ENCODE peak calls at places on chromosome 18, in five cellular contexts. N is body of pancreas, W is A549, G is fibroblast of lung, Y is transverse colon. V is an unnamed sample.

GRCh38 chr18:7585272-7585670 is 18.2 kb downstream of the PTPRM start:
- DNase-seq in N (no peak), W (no peak), G (no peak), Y (no peak), V (no peak)

GRCh38 chr18:48034651-48035555 is 104.4 kb upstream of the SMAD2 start:
- DNase-seq in N (no peak), W (no peak), G (no peak), Y (no peak), V (no peak)

GRCh38 chr18:57523171-57523956 is 63.1 kb downstream of the FECH start:
- DNase-seq in N (no peak), W (no peak), G (no peak), Y (no peak), V (no peak)

GRCh38 chr18:30487962-30488361 is 554.6 kb downstream of the DSC3 start:
- DNase-seq in N (no peak), W (no peak), G (peak; percentile 21), Y (no peak), V (no peak)

GRCh38 chr18:78526923-78527775 is 452.5 kb upstream of the SALL3 start:
- DNase-seq in N (no peak), W (no peak), G (no peak), Y (no peak), V (no peak)

GRCh38 chr18:44896817-44897216 is 216.1 kb downstream of the SETBP1 start:
- DNase-seq in N (peak; percentile 77), W (no peak), G (no peak), Y (no peak), V (no peak)

GRCh38 chr18:44080054-44080453 is 600.6 kb upstream of the SETBP1 start:
- DNase-seq in N (no peak), W (no peak), G (no peak), Y (no peak), V (no peak)

GRCh38 chr18:37662546-37663339 is 97.1 kb upstream of the CELF4 start:
- DNase-seq in N (no peak), W (no peak), G (no peak), Y (no peak), V (no peak)

GRCh38 chr18:11488175-11488574 is 121.2 kb upstream of the SLC35G4 start:
- DNase-seq in N (no peak), W (no peak), G (peak; percentile 19), Y (no peak), V (no peak)

GRCh38 chr18:53426656-53427055 is 797.8 kb downstream of the MBD2 start:
- DNase-seq in N (no peak), W (no peak), G (no peak), Y (no peak), V (no peak)

GRCh38 chr18:70329076-70329475 is 40.2 kb downstream of the SOCS6 start:
- DNase-seq in N (no peak), W (no peak), G (no peak), Y (no peak), V (no peak)

GRCh38 chr18:79916546-79917350 is 34.7 kb downstream of the SLC66A2 start:
- DNase-seq in N (no peak), W (no peak), G (no peak), Y (peak; percentile 3), V (no peak)

GRCh38 chr18:27860701-27861107 is 316.2 kb downstream of the CDH2 start:
- DNase-seq in N (no peak), W (no peak), G (peak; percentile 6), Y (no peak), V (no peak)

GRCh38 chr18:62850619-62851306 is 135.4 kb downstream of the PHLPP1 start:
- DNase-seq in N (no peak), W (no peak), G (peak; percentile 8), Y (no peak), V (no peak)

GRCh38 chr18:58556333-58557012 is 72.4 kb downstream of the ALPK2 start:
- DNase-seq in N (no peak), W (no peak), G (no peak), Y (no peak), V (no peak)

GRCh38 chr18:58554404-58554803 is 74.5 kb downstream of the ALPK2 start:
- DNase-seq in N (no peak), W (no peak), G (no peak), Y (no peak), V (no peak)

GRCh38 chr18:58559427-58560186 is 69.3 kb downstream of the ALPK2 start:
- DNase-seq in N (no peak), W (no peak), G (peak; percentile 47), Y (peak; percentile 33), V (no peak)

GRCh38 chr18:58558514-58558913 is 70.4 kb downstream of the ALPK2 start:
- DNase-seq in N (no peak), W (no peak), G (no peak), Y (no peak), V (no peak)

DNA sequence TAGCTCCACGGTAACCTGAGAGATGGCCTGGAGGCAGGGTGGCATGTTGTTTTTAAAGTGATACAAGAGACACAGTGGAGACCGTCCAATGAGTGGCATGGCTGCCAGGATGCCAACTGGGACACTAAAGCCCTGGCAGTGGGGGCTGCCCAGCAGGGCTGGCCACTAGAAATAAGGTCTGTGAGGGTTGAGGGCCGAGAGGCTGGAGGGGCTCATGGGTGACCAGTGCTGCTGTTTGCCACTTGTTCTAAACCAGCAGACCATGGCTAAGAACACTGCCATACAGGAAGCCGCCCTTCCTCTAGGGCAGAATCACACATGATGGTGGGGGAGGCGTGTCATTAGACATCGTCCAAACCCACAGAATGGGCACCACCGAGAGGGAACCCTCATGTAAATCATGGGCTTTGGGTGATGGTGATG is 71.9 kb downstream of the ALPK2 start:
- DNase-seq in N (no peak), W (no peak), G (no peak), Y (no peak), V (no peak)
- H3K27ac ChIP-seq in N (no peak overlapping the region), W (no peak overlapping the region), G (no peak overlapping the region), Y (no peak overlapping the region), V (no peak overlapping the region)

GRCh38 chr18:24270358-24270936 is 127.2 kb downstream of the OSBPL1A start:
- DNase-seq in N (no peak), W (no peak), G (peak; percentile 15), Y (no peak), V (no peak)

GRCh38 chr18:24268784-24269550 is 128.7 kb downstream of the OSBPL1A start:
- DNase-seq in N (no peak), W (no peak), G (no peak), Y (peak; percentile 16), V (no peak)

GRCh38 chr18:24270937-24271380 is 126.7 kb downstream of the OSBPL1A start:
- DNase-seq in N (no peak), W (no peak), G (peak; percentile 49), Y (no peak), V (no peak)

GRCh38 chr18:24273596-24273995 is 124.0 kb downstream of the OSBPL1A start:
- DNase-seq in N (no peak), W (no peak), G (no peak), Y (peak; percentile 19), V (no peak)

DNA sequence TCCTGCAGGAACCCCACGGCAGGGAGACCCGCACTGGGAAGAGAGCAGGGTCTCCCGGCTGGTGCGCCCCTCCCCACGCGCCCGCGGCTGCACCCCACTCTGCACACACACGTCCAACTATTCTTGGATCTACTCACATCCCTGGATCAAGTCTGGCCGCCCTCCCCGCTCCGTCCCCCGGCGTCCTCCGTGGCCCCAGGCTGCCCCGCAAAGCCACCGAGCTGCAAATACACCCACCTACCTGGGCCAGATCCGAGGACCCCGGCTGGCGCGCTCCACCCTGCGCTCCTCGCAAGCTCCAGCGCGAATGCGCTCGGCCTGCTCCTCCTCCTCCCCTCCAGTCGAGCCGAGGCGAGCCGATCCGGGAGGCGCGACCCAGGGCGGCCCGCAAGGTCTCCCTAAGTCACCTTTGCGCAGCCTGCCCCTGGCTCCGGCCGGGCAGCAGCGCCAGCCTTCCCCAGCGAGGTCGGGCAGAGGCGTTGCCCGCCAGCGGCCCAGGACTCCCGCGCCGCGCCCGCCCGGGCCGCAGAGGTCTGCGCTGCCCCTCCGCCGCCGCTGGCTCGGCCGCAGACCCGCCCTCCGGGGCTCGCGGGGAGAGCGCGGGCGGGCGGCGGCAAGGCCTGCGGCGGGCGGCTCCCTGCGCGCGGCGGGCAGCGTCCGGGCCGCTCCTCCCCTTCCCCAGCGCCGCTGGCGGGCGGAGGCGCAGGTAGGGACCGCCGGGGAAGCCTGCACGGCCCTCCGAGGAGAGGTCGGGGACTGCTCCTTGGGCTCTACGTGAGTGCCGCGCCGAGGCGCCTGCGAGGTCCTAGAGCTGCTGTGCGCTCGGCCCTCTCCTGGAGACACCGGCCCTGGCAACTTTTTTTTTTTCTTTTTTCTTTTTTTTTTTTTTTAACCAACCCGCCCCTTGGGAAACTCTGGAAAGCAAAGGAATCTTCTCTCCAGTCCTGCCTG is 126.0 kb downstream of the OSBPL1A start:
- DNase-seq in N (peak; percentile 76), W (peak; percentile 56), G (peak; percentile 71), Y (peak; percentile 73), V (no peak)
- TF ChIP-seq CTCF in N (no peak), W (peak; percentile 19), G (no peak), Y (peak; percentile 40), V (peak; percentile 28)

GRCh38 chr18:14905979-14906378 is 158.0 kb downstream of the ANKRD30B start:
- DNase-seq in N (no peak), W (no peak), G (no peak), Y (no peak), V (no peak)

GRCh38 chr18:14905350-14905749 is 157.4 kb downstream of the ANKRD30B start:
- DNase-seq in N (no peak), W (no peak), G (no peak), Y (no peak), V (no peak)

DNA sequence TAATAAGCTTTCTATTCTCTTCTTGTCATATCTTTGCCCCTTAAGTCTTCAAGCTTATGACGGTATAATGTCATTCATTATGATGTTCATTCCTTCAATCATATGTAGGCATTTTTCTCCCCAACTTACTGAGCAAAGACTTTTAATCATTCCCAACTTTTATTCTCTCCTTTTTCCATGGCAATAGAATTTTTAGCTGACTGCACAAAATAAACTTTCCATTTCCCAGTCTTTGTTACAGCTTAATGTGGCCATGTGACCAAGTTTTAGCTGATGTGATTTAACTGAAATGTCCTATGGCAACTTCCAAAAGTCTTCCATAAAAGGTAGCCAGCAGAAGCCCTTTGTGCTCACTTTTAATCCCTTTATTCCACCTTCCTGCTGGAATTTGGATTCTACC is 152.5 kb downstream of the ANKRD30B start:
- DNase-seq in N (no peak), W (no peak), G (no peak), Y (no peak), V (no peak)
- H3K9me3 ChIP-seq in N (no peaks in the 10 kb centered on the region), W (no peaks in the 10 kb centered on the region), G (no peaks in the 10 kb centered on the region), Y (no peaks in the 10 kb centered on the region), V (peaks cover 12% of the 10 kb centered on the region)

GRCh38 chr18:54825626-54826344 is 2.5 kb upstream of the RAB27B start:
- DNase-seq in N (no peak), W (no peak), G (no peak), Y (no peak), V (no peak)

GRCh38 chr18:54828290-54828871 is at the start of gene RAB27B:
- DNase-seq in N (peak; percentile 85), W (peak; percentile 59), G (peak; percentile 80), Y (peak; percentile 88), V (peak; percentile 55)

GRCh38 chr18:54829856-54830255 is 1.6 kb downstream of the RAB27B start:
- DNase-seq in N (no peak), W (no peak), G (no peak), Y (no peak), V (no peak)

GRCh38 chr18:54828986-54829385 is 709 bp downstream of the RAB27B start:
- DNase-seq in N (no peak), W (no peak), G (no peak), Y (no peak), V (no peak)

DNA sequence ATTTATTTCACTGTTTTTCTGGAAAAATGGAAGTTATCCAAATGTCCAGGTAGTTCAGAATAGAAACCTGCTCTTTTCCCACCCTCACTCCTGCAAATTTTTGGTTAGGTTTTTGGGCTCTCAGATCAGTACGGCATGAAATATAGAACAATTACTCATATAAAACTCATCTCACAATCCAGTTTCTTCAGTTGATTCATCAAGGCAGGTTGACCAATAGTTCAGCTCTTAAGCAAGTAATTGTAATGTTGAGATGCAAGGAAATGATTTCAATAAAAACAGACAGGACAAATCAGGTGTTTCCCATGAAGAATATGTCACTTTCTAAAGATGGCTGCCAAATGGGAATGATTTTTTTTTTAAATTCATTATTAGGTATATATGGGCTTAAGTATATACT is 2.0 kb downstream of the RAB27B start:
- DNase-seq in N (no peak), W (no peak), G (no peak), Y (no peak), V (no peak)
- H3K27ac ChIP-seq in N (no peak overlapping the region), W (no peak overlapping the region), G (no peak overlapping the region), Y (no peak overlapping the region), V (no peak overlapping the region)

V was measured in AG04450.